ENCODE peak calls at places on chromosomes 11 and 22, in eight cellular contexts. P is uterus, A is fibroblast of lung, S is DND-41, V is body of pancreas, B is right atrium auricular region, G is cardiac muscle cell, N is HCT116. H is an unnamed sample.

GRCh38 chr11:129992161-129992944 is 10.3 kb downstream of the PRDM10 start:
- DNase-seq in P (peak; percentile 27), A (peak; percentile 46), S (peak; percentile 39), V (peak; percentile 83), B (no peak), G (peak; percentile 22), N (peak; percentile 48), H (no peak)

GRCh38 chr22:44143596-44143995 is 37.1 kb upstream of the PARVG start:
- DNase-seq in P (no peak), A (no peak), S (no peak), V (no peak), B (no peak), G (no peak), N (no peak), H (no peak)

GRCh38 chr11:57639321-57640067 is 10.2 kb downstream of the YPEL4 start:
- DNase-seq in P (no peak), A (peak; percentile 68), S (peak; percentile 98), V (no peak), B (no peak), G (peak; percentile 85), N (no peak), H (no peak)

GRCh38 chr11:115623021-115623451 is 118.8 kb upstream of the CADM1 start:
- DNase-seq in P (peak; percentile 58), A (peak; percentile 99), S (no peak), V (peak; percentile 40), B (peak; percentile 91), G (peak; percentile 95), N (no peak), H (no peak)

GRCh38 chr11:10654211-10655150 is 39.1 kb downstream of the IRAG1 start:
- DNase-seq in P (no peak), A (peak; percentile 76), S (peak; percentile 41), V (peak; percentile 38), B (no peak), G (peak; percentile 85), N (peak; percentile 55), H (peak; percentile 52)

GRCh38 chr11:11577932-11578331 is 43.9 kb downstream of the GALNT18 start:
- DNase-seq in P (no peak), A (no peak), S (no peak), V (no peak), B (no peak), G (no peak), N (no peak), H (no peak)

GRCh38 chr22:40221055-40221414 is 43.3 kb downstream of the TNRC6B start:
- DNase-seq in P (no peak), A (no peak), S (no peak), V (no peak), B (no peak), G (no peak), N (no peak), H (peak; percentile 11)

GRCh38 chr22:41596776-41597634 is 7.4 kb upstream of the PMM1 start:
- DNase-seq in P (no peak), A (peak; percentile 37), S (peak; percentile 41), V (peak; percentile 80), B (no peak), G (peak; percentile 68), N (no peak), H (no peak)

GRCh38 chr11:102495161-102496042 is 35.1 kb downstream of the MMP7 start:
- DNase-seq in P (peak; percentile 59), A (peak; percentile 81), S (peak; percentile 36), V (peak; percentile 63), B (no peak), G (peak; percentile 93), N (peak; percentile 81), H (peak; percentile 58)

GRCh38 chr11:1167256-1167655 is 9.5 kb downstream of the MUC5AC start:
- DNase-seq in P (no peak), A (no peak), S (no peak), V (peak; percentile 2), B (no peak), G (no peak), N (no peak), H (no peak)

GRCh38 chr22:44026630-44027511 is 2.8 kb downstream of the PARVB start:
- DNase-seq in P (peak; percentile 60), A (peak; percentile 69), S (no peak), V (peak; percentile 42), B (peak; percentile 93), G (peak; percentile 62), N (no peak), H (peak; percentile 81)

GRCh38 chr11:43504316-43504950 is 145.7 kb downstream of the TTC17 start:
- DNase-seq in P (no peak), A (peak; percentile 7), S (peak; percentile 14), V (peak; percentile 21), B (no peak), G (peak; percentile 25), N (peak; percentile 12), H (no peak)

GRCh38 chr22:26585104-26585790 is 4.7 kb downstream of the TPST2 start:
- DNase-seq in P (peak; percentile 32), A (peak; percentile 84), S (peak; percentile 17), V (peak; percentile 66), B (peak; percentile 74), G (peak; percentile 82), N (no peak), H (no peak)

GRCh38 chr11:12767022-12767421 is 92.8 kb downstream of the TEAD1 start:
- DNase-seq in P (no peak), A (no peak), S (no peak), V (no peak), B (no peak), G (no peak), N (no peak), H (no peak)

GRCh38 chr22:44446483-44446882 is 51.5 kb downstream of the RTL6 start:
- DNase-seq in P (no peak), A (no peak), S (no peak), V (no peak), B (no peak), G (no peak), N (no peak), H (no peak)

GRCh38 chr22:32693102-32693501 is 108.4 kb upstream of the TIMP3 start:
- DNase-seq in P (no peak), A (peak; percentile 50), S (no peak), V (no peak), B (no peak), G (no peak), N (no peak), H (no peak)

GRCh38 chr22:27348634-27349033 is 452.9 kb downstream of the MN1 start:
- DNase-seq in P (no peak), A (peak; percentile 37), S (no peak), V (peak; percentile 35), B (no peak), G (peak; percentile 57), N (no peak), H (no peak)

GRCh38 chr11:119795231-119795630 is 66.2 kb upstream of the NECTIN1 start:
- DNase-seq in P (no peak), A (peak; percentile 98), S (no peak), V (no peak), B (no peak), G (peak; percentile 68), N (no peak), H (no peak)

GRCh38 chr11:1531961-1532586 is 40.0 kb downstream of the DUSP8 start:
- DNase-seq in P (no peak), A (peak; percentile 77), S (no peak), V (no peak), B (peak; percentile 68), G (no peak), N (no peak), H (no peak)

GRCh38 chr11:61700720-61701119 is 20.5 kb downstream of the DAGLA start:
- DNase-seq in P (no peak), A (no peak), S (no peak), V (no peak), B (no peak), G (no peak), N (no peak), H (no peak)

GRCh38 chr11:61700221-61700620 is 20.0 kb downstream of the DAGLA start:
- DNase-seq in P (no peak), A (peak; percentile 64), S (no peak), V (peak; percentile 89), B (no peak), G (peak; percentile 60), N (peak; percentile 38), H (no peak)

GRCh38 chr11:61702701-61703312 is 22.6 kb downstream of the DAGLA start:
- DNase-seq in P (no peak), A (no peak), S (no peak), V (no peak), B (no peak), G (no peak), N (no peak), H (no peak)

GRCh38 chr11:61699737-61700160 is 19.6 kb downstream of the DAGLA start:
- DNase-seq in P (no peak), A (no peak), S (no peak), V (peak; percentile 86), B (no peak), G (no peak), N (no peak), H (no peak)

GRCh38 chr11:61701298-61701993 is 21.3 kb downstream of the DAGLA start:
- DNase-seq in P (no peak), A (no peak), S (peak; percentile 19), V (peak; percentile 41), B (no peak), G (no peak), N (peak; percentile 22), H (no peak)
- H3K4me1 ChIP-seq in P (no peaks in the 10 kb centered on the region), A (peaks cover 4% of the 10 kb centered on the region), S (peaks cover 16% of the 10 kb centered on the region), V (peaks cover 54% of the 10 kb centered on the region), B (peaks cover 59% of the 10 kb centered on the region), G (peaks cover 17% of the 10 kb centered on the region), N (peaks cover 45% of the 10 kb centered on the region), H (peaks cover 22% of the 10 kb centered on the region)

GRCh38 chr11:110478410-110478809 is 48.7 kb downstream of the FDX1 start:
- DNase-seq in P (no peak), A (no peak), S (no peak), V (no peak), B (no peak), G (no peak), N (no peak), H (no peak)
- TF ChIP-seq CTCF in P (no peak), A (peak; percentile 22), S (peak; percentile 34), V (no peak), B (no peak), G (peak; percentile 19), N (peak; percentile 64), H (no peak)

DNA sequence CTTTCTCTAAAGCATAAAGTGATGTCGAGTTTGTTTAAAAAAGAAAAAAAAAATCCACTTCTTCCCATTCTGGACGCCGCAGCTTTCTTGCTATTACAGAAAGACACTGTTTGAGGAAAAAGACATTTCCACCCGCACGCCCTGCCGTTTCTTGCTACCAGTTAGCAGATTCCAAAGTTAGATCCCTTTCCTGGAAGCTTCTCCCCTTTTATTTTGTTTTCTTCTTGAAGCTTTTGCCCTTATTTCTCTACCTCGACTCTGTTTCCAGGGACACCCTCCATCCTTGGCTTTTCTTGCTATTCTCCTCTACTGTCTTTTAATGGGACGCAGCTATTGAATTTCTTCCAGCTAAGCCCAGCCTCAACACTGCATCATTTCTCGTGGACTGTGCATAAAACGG is 1.5 kb downstream of the GRIA4 start:
- DNase-seq in P (no peak), A (no peak), S (no peak), V (no peak), B (no peak), G (no peak), N (no peak), H (no peak)
- H3K4me3 ChIP-seq in P (no peak overlapping the region), A (peak overlapping the region; percentile 70), S (no peak overlapping the region), V (no peak overlapping the region), B (no peak overlapping the region), G (peak overlapping the region; percentile 71), N (no peak overlapping the region), H (no peak overlapping the region)

DNA sequence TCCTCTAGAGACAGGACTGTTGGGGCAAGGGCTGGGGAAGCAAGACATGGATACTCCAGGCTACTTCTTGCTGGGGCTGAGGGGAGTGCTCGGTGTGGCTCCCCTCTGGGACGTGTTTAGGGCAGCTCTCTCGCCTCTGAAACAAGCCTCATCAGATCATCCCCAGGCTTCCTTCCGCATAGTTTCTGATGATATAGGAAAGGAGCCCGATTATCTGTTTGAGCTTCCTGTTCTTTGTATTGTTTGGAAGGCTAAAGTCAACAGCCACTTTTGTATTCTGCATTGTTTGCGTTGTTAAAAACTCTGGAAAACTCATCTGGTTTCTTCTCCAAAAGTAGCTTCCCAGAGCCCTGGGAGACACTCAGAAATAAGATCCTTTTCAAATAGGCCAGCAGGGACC is 18.8 kb downstream of the CD44 start:
- DNase-seq in P (no peak), A (no peak), S (no peak), V (no peak), B (no peak), G (no peak), N (no peak), H (no peak)
- H3K4me1 ChIP-seq in P (peaks cover 8% of the 10 kb centered on the region), A (peaks cover 30% of the 10 kb centered on the region), S (peaks cover 13% of the 10 kb centered on the region), V (peaks cover 57% of the 10 kb centered on the region), B (peaks cover 31% of the 10 kb centered on the region), G (peaks cover 10% of the 10 kb centered on the region), N (peaks cover 55% of the 10 kb centered on the region), H (peaks cover 97% of the 10 kb centered on the region)

H was measured in CD8-positive, alpha-beta T cell.